ENCODE peak calls at places on chromosomes 11 and 22, in six cellular contexts. B, E, M, O, Q and A are unnamed samples.

GRCh38 chr11:86490582-86490981 is 115.9 kb downstream of the CCDC81 start:
- DNase-seq in B (no peak), E (no peak), O (no peak), Q (no peak), M (no peak), A (no peak)

GRCh38 chr22:49087163-49087562 is 740.5 kb downstream of the BRD1 start:
- DNase-seq in Q (no peak), E (no peak), O (no peak), M (no peak), B (no peak), A (no peak)

GRCh38 chr11:31757245-31757835 is 53.8 kb downstream of the PAX6 start:
- DNase-seq in M (no peak), E (no peak), B (no peak), Q (no peak), O (no peak), A (no peak)

GRCh38 chr11:58618215-58618614 is 4.2 kb upstream of the CNTF start:
- DNase-seq in O (no peak), E (no peak), Q (no peak), M (no peak), B (peak), A (peak)

GRCh38 chr11:5267033-5267563 is 2.6 kb downstream of the HBE1 start:
- DNase-seq in B (no peak), O (no peak), E (no peak), M (no peak), Q (no peak), A (no peak)

GRCh38 chr22:19559324-19559811 is 35.2 kb upstream of the CLDN5 start:
- DNase-seq in E (no peak), Q (no peak), O (no peak), B (no peak), M (peak), A (no peak)

GRCh38 chr11:72951815-72952340 is 137.7 kb downstream of the ATG16L2 start:
- DNase-seq in O (no peak), Q (no peak), B (no peak), M (no peak), E (peak), A (no peak)

GRCh38 chr22:35681454-35682050 is 33.3 kb downstream of the APOL6 start:
- DNase-seq in E (no peak), O (no peak), B (no peak), Q (no peak), M (no peak), A (no peak)

GRCh38 chr11:1837171-1838076 is 1.4 kb upstream of the TNNI2 start:
- DNase-seq in M (peak), Q (peak), B (peak), E (no peak), O (peak), A (peak)

GRCh38 chr22:40194656-40195055 is 16.9 kb downstream of the TNRC6B start:
- DNase-seq in O (no peak), E (no peak), Q (no peak), M (no peak), B (no peak), A (no peak)

GRCh38 chr11:94928146-94928995 is 45.0 kb downstream of the CWC15 start:
- DNase-seq in E (no peak), B (no peak), Q (no peak), O (no peak), M (no peak), A (no peak)

GRCh38 chr11:132685174-132685611 is 847.1 kb downstream of the OPCML start:
- DNase-seq in O (no peak), M (no peak), Q (no peak), E (no peak), B (no peak), A (no peak)

GRCh38 chr11:68051191-68052136 is 12.6 kb downstream of the TCIRG1 start:
- DNase-seq in B (no peak), O (peak), Q (no peak), M (no peak), E (no peak), A (no peak)

GRCh38 chr11:99200720-99201119 is 180.0 kb downstream of the CNTN5 start:
- DNase-seq in O (no peak), E (no peak), B (no peak), M (no peak), Q (no peak), A (no peak)

GRCh38 chr22:48251629-48252028 is 1489.2 kb downstream of the TBC1D22A start:
- DNase-seq in M (no peak), E (no peak), B (no peak), O (no peak), Q (no peak), A (no peak)

GRCh38 chr11:75635009-75635909 is 33.6 kb downstream of the MAP6 start:
- DNase-seq in Q (no peak), B (no peak), M (no peak), O (no peak), E (no peak), A (no peak)

GRCh38 chr11:35030716-35031213 is 108.2 kb upstream of the CD44 start:
- DNase-seq in O (no peak), M (peak), Q (no peak), B (peak), E (no peak), A (no peak)

GRCh38 chr22:41288245-41288946 is 2.4 kb upstream of the RANGAP1 start:
- DNase-seq in E (no peak), B (peak), Q (no peak), O (no peak), M (no peak), A (peak)

GRCh38 chr11:77205467-77206263 is 77.6 kb downstream of the MYO7A start:
- DNase-seq in M (no peak), B (no peak), O (peak), E (no peak), Q (no peak), A (no peak)

GRCh38 chr11:3958301-3958700 is 102.8 kb downstream of the STIM1 start:
- DNase-seq in Q (no peak), M (no peak), E (no peak), B (no peak), O (no peak), A (no peak)

GRCh38 chr22:44437493-44438015 is 60.5 kb downstream of the RTL6 start:
- DNase-seq in Q (no peak), B (no peak), M (no peak), O (no peak), E (no peak), A (no peak)

GRCh38 chr11:1702506-1702905 is 5.5 kb downstream of the KRTAP5-6 start:
- DNase-seq in O (no peak), E (no peak), B (no peak), Q (no peak), M (no peak), A (no peak)

GRCh38 chr11:36258730-36259360 is 30.4 kb downstream of the COMMD9 start:
- DNase-seq in M (peak), Q (peak), B (peak), E (no peak), O (peak), A (peak)
- TF ChIP-seq CHD2 in M (no peak), Q (no peak), B (no peak), E (no peak), O (no peak), A (no peak)

DNA sequence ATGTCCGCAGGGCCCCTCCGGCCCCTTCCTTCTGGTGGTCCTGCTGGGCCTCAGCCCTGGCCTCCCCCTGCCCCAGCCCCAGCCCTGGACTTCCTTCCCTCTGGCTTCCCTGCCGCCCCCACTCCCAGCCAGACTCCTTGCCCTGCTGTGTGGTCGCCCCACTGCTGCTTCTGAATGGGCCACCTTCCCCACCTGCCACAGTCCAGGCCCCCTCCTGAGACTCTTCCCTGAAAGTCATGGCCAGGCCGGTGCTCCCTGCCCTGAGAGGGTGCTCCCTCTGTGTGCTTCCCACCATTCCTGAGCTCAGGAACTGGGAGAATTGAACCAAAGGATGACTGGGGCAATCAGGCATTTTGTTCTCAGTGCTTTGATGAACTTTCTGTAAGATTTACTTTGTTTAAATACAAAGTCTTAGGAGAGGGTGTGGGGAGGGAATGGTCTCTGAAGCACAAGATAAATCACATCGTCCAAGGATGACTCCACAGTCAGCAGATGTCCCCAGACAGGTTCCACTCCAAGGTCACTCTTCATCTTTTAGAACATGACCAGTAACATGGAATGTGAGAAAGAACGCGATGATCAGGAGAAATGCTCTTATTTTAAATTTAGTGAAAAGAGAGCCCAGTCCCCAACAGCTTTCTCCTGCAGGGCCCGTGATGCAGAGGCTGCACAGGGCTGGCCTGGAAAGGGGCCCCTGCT is 774 bp downstream of the APOBEC3D start:
- DNase-seq in Q (no peak), B (no peak), M (peak), E (no peak), O (no peak), A (no peak)
- TF ChIP-seq CHD2 in Q (no peak), B (no peak), M (no peak), E (no peak), O (no peak), A (no peak)

GRCh38 chr11:113417428-113417827 is 29.8 kb downstream of the ANKK1 start:
- DNase-seq in M (no peak), B (no peak), E (no peak), Q (no peak), O (no peak), A (no peak)

GRCh38 chr11:113415343-113415742 is 27.8 kb downstream of the ANKK1 start:
- DNase-seq in O (no peak), E (no peak), Q (no peak), M (no peak), B (no peak), A (no peak)

GRCh38 chr11:113419426-113420003 is 31.9 kb downstream of the ANKK1 start:
- DNase-seq in O (no peak), B (no peak), M (no peak), Q (no peak), E (no peak), A (no peak)
- TF ChIP-seq CHD2 in O (no peak), B (no peak), M (no peak), Q (no peak), E (no peak), A (no peak)

GRCh38 chr22:38202437-38203089 is 769 bp downstream of the MAFF start:
- DNase-seq in O (peak), M (no peak), Q (no peak), B (peak), E (no peak), A (peak)
- TF ChIP-seq CHD2 in O (no peak), M (no peak), Q (no peak), B (no peak), E (no peak), A (no peak)

DNA sequence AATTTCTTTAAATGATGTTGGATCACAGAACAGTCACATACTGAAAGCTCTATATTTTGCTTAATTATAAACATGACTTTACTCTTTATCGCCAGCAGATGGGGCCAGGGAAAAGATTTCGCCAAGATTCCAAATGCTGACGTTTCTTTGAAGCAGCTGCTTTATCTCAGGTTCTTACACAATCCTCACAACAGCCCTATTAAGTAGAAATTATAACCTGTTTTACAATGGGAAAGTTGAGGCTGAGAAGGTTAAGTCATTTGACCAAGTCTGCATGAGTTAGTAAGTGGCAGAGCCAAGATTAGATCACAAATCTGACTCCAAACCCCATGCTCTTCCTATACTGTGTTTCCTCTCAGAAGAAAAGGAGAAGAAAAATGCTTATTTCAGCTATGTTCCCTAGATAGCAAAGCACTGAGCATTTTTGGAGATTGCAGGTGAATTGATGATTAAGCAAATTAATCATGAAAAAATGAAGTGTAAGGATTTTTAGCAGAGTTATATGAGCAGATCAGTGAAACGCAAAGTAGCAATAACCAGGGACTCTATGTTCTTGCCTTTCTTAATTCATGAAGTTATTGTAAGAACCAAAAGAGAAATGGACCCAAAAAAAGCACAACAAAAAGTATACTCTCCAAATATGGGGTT is 79.0 kb downstream of the AASDHPPT start:
- DNase-seq in O (peak), M (peak), Q (no peak), B (peak), E (peak), A (peak)
- TF ChIP-seq CHD2 in O (no peak), M (no peak), Q (no peak), B (no peak), E (no peak), A (no peak)

DNA sequence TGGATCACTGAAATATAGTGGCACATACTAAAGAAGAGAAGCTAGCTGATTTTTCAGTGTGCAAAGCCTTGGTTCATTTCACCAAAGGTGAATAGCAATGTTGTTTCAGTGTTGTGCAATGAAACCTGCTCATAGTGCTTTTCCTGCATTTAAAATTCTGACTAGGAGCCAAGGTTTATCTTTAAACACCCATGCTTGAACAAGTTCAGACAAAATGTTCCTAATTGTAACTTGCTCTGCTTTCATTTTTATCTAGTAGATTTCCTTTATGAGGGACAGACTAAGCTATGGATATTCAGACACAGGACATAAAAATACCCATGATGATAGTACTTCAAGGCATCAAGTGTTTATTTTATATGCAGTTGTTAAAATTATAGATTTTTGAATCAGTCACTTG is 47.7 kb downstream of the BBOX1 start:
- DNase-seq in M (no peak), B (no peak), O (no peak), E (no peak), Q (no peak), A (no peak)
- TF ChIP-seq CHD2 in M (no peak), B (no peak), O (no peak), E (no peak), Q (no peak), A (no peak)

GRCh38 chr22:30128511-30128910 is 48.2 kb downstream of the HORMAD2 start:
- DNase-seq in Q (no peak), M (no peak), E (no peak), B (no peak), O (no peak), A (no peak)
- TF ChIP-seq CHD2 in Q (no peak), M (no peak), E (no peak), B (no peak), O (no peak), A (no peak)

GRCh38 chr11:82539669-82540068 is 194.0 kb downstream of the FAM181B start:
- DNase-seq in O (no peak), M (no peak), B (no peak), Q (no peak), E (no peak), A (no peak)

GRCh38 chr11:82536706-82537105 is 197.0 kb downstream of the FAM181B start:
- DNase-seq in B (no peak), O (no peak), Q (no peak), M (no peak), E (no peak), A (no peak)

GRCh38 chr11:82533628-82534353 is 199.9 kb downstream of the FAM181B start:
- DNase-seq in E (no peak), M (no peak), O (no peak), Q (no peak), B (no peak), A (no peak)
- TF ChIP-seq CHD2 in E (no peak), M (no peak), O (no peak), Q (no peak), B (no peak), A (no peak)

GRCh38 chr11:59710136-59710847 is 3.4 kb downstream of the OR10V1 start:
- DNase-seq in B (no peak), Q (no peak), E (no peak), M (no peak), O (no peak), A (no peak)
- TF ChIP-seq CHD2 in B (no peak), Q (no peak), E (no peak), M (no peak), O (no peak), A (no peak)